ENCODE peak calls at places on chromosome 13, in four cellular contexts. One of them, this sample, is unnamed.
A peak's percentile ranks its signal among the peaks of the same experiment; 100 is the strongest.

GRCh38 chr13:112931028-112931934 is 37.7 kb upstream of the MCF2L start:
- DNase-seq in uterus: no peak
- DNase-seq in H1: no peak
- DNase-seq in AML-193: no peak
- DNase-seq in this sample: peak; percentile 74

GRCh38 chr13:21053231-21053630 is 8.2 kb downstream of the LATS2 start:
- DNase-seq in uterus: no peak
- DNase-seq in H1: no peak
- DNase-seq in AML-193: no peak
- DNase-seq in this sample: no peak

GRCh38 chr13:26984337-26984736 is 187.3 kb downstream of the USP12 start:
- DNase-seq in uterus: no peak
- DNase-seq in H1: no peak
- DNase-seq in AML-193: no peak
- DNase-seq in this sample: no peak

GRCh38 chr13:89862691-89863036 is 1484.8 kb upstream of the MIR17HG start:
- DNase-seq in uterus: no peak
- DNase-seq in H1: no peak
- DNase-seq in AML-193: no peak
- DNase-seq in this sample: no peak

GRCh38 chr13:100508391-100508790 is 80.2 kb downstream of the GGACT start:
- DNase-seq in uterus: no peak
- DNase-seq in H1: no peak
- DNase-seq in AML-193: no peak
- DNase-seq in this sample: no peak

GRCh38 chr13:65133094-65133493 is 2097.0 kb downstream of the PCDH9 start:
- DNase-seq in uterus: no peak
- DNase-seq in H1: no peak
- DNase-seq in AML-193: no peak
- DNase-seq in this sample: no peak

GRCh38 chr13:37534181-37534580 is 64.4 kb downstream of the POSTN start:
- DNase-seq in uterus: no peak
- DNase-seq in H1: no peak
- DNase-seq in AML-193: no peak
- DNase-seq in this sample: no peak

GRCh38 chr13:111956261-111957151 is 110.4 kb upstream of the SOX1 start:
- DNase-seq in uterus: no peak
- DNase-seq in H1: peak; percentile 38
- DNase-seq in AML-193: no peak
- DNase-seq in this sample: no peak

GRCh38 chr13:36192166-36192565 is 22.2 kb downstream of the SOHLH2 start:
- DNase-seq in uterus: no peak
- DNase-seq in H1: no peak
- DNase-seq in AML-193: no peak
- DNase-seq in this sample: no peak

GRCh38 chr13:79141082-79141481 is 265.0 kb downstream of the RBM26 start:
- DNase-seq in uterus: no peak
- DNase-seq in H1: no peak
- DNase-seq in AML-193: no peak
- DNase-seq in this sample: peak; percentile 4

GRCh38 chr13:88526186-88526852 is 855.1 kb downstream of the SLITRK5 start:
- DNase-seq in uterus: no peak
- DNase-seq in H1: no peak
- DNase-seq in AML-193: no peak
- DNase-seq in this sample: no peak

GRCh38 chr13:69683921-69684663 is 423.5 kb upstream of the ATXN8OS start:
- DNase-seq in uterus: no peak
- DNase-seq in H1: no peak
- DNase-seq in AML-193: no peak
- DNase-seq in this sample: no peak

GRCh38 chr13:63124863-63125262 is 1709.2 kb upstream of the PCDH20 start:
- DNase-seq in uterus: no peak
- DNase-seq in H1: no peak
- DNase-seq in AML-193: peak; percentile 50
- DNase-seq in this sample: no peak

GRCh38 chr13:34369925-34370324 is 552.0 kb downstream of the RFC3 start:
- DNase-seq in uterus: no peak
- DNase-seq in H1: no peak
- DNase-seq in AML-193: no peak
- DNase-seq in this sample: no peak

This sample was measured in NCI-H524.